ENCODE peak calls at places on chromosomes 2 and 18, in nine cellular contexts. Z, D, F, Y, A, H, Q, V and C are unnamed samples.

GRCh38 chr2:63052411-63053234 is 2.0 kb downstream of the OTX1 start:
- DNase-seq in Z (no peak), D (peak; percentile 9), F (no peak), Y (no peak), A (no peak), H (peak; percentile 43), Q (no peak), V (no peak), C (no peak)

GRCh38 chr2:19098467-19099160 is 259.8 kb downstream of the OSR1 start:
- DNase-seq in Z (no peak), D (no peak), F (no peak), Y (no peak), A (peak; percentile 74), H (no peak), Q (no peak), V (peak; percentile 7), C (no peak)

GRCh38 chr2:39649491-39649890 is 16.2 kb upstream of the TMEM178A start:
- DNase-seq in Z (no peak), D (no peak), F (no peak), Y (no peak), A (no peak), H (no peak), Q (no peak), V (no peak), C (no peak)

GRCh38 chr2:42917374-42918017 is 125.1 kb upstream of the HAAO start:
- DNase-seq in Z (no peak), D (no peak), F (no peak), Y (no peak), A (peak; percentile 66), H (no peak), Q (no peak), V (peak; percentile 46), C (no peak)

GRCh38 chr2:23595601-23596251 is 210.7 kb downstream of the KLHL29 start:
- DNase-seq in Z (no peak), D (peak; percentile 42), F (peak; percentile 52), Y (no peak), A (peak; percentile 95), H (peak; percentile 70), Q (no peak), V (peak; percentile 94), C (peak; percentile 48)

GRCh38 chr2:237178396-237178795 is 92.7 kb downstream of the COPS8 start:
- DNase-seq in Z (no peak), D (no peak), F (no peak), Y (no peak), A (peak; percentile 91), H (no peak), Q (no peak), V (peak; percentile 81), C (no peak)

GRCh38 chr18:2444201-2444875 is 127.0 kb downstream of the METTL4 start:
- DNase-seq in Z (no peak), D (no peak), F (no peak), Y (peak; percentile 3), A (no peak), H (no peak), Q (no peak), V (no peak), C (no peak)

GRCh38 chr18:58300867-58301266 is 256.8 kb downstream of the NEDD4L start:
- DNase-seq in Z (no peak), D (no peak), F (no peak), Y (no peak), A (no peak), H (no peak), Q (no peak), V (no peak), C (no peak)

GRCh38 chr2:239528883-239529282 is 128.1 kb upstream of the HDAC4 start:
- DNase-seq in Z (no peak), D (no peak), F (no peak), Y (no peak), A (no peak), H (no peak), Q (no peak), V (no peak), C (no peak)

GRCh38 chr2:108370080-108370479 is 7.7 kb upstream of the SULT1C4 start:
- DNase-seq in Z (no peak), D (no peak), F (no peak), Y (no peak), A (no peak), H (no peak), Q (no peak), V (no peak), C (no peak)

GRCh38 chr2:169768262-169768995 is 30.2 kb upstream of the SSB start:
- DNase-seq in Z (peak; percentile 21), D (no peak), F (no peak), Y (no peak), A (no peak), H (peak; percentile 54), Q (no peak), V (no peak), C (no peak)

GRCh38 chr18:22340340-22340739 is 77.4 kb downstream of the CTAGE1 start:
- DNase-seq in Z (no peak), D (no peak), F (no peak), Y (no peak), A (no peak), H (no peak), Q (no peak), V (no peak), C (no peak)

GRCh38 chr2:235140801-235141081 is 188.9 kb downstream of the SH3BP4 start:
- DNase-seq in Z (no peak), D (no peak), F (no peak), Y (no peak), A (no peak), H (no peak), Q (no peak), V (no peak), C (no peak)

GRCh38 chr2:137168564-137168963 is 403.2 kb downstream of the THSD7B start:
- DNase-seq in Z (no peak), D (no peak), F (no peak), Y (no peak), A (peak; percentile 49), H (no peak), Q (no peak), V (peak; percentile 41), C (no peak)

GRCh38 chr2:157699806-157700205 is 71.1 kb upstream of the ACVR1C start:
- DNase-seq in Z (no peak), D (no peak), F (no peak), Y (no peak), A (no peak), H (no peak), Q (no peak), V (no peak), C (no peak)

GRCh38 chr18:61950371-61950770 is 57.6 kb upstream of the RNF152 start:
- DNase-seq in Z (no peak), D (no peak), F (no peak), Y (no peak), A (no peak), H (no peak), Q (no peak), V (no peak), C (no peak)

GRCh38 chr2:192827735-192828134 is 633.0 kb upstream of the TMEFF2 start:
- DNase-seq in Z (no peak), D (no peak), F (no peak), Y (no peak), A (no peak), H (no peak), Q (no peak), V (no peak), C (no peak)

GRCh38 chr2:104874230-104874629 is 20.3 kb downstream of the POU3F3 start:
- DNase-seq in Z (no peak), D (no peak), F (no peak), Y (no peak), A (no peak), H (no peak), Q (no peak), V (no peak), C (no peak)

GRCh38 chr18:23967321-23968089 is 47.0 kb upstream of the TTC39C start:
- DNase-seq in Z (peak; percentile 54), D (no peak), F (no peak), Y (peak; percentile 51), A (peak; percentile 57), H (no peak), Q (no peak), V (peak; percentile 40), C (no peak)

GRCh38 chr2:18251486-18251885 is 309.0 kb downstream of the RDH14 start:
- DNase-seq in Z (no peak), D (no peak), F (no peak), Y (no peak), A (peak; percentile 44), H (no peak), Q (peak; percentile 55), V (no peak), C (no peak)

GRCh38 chr2:98460573-98461560 is 16.2 kb downstream of the INPP4A start:
- DNase-seq in Z (peak; percentile 53), D (no peak), F (no peak), Y (no peak), A (no peak), H (no peak), Q (no peak), V (no peak), C (no peak)

GRCh38 chr2:126882736-126883660 is 15.7 kb upstream of the TEX51 start:
- DNase-seq in Z (no peak), D (no peak), F (no peak), Y (no peak), A (no peak), H (no peak), Q (no peak), V (no peak), C (no peak)

GRCh38 chr2:218501665-218502064 is 66.5 kb downstream of the USP37 start:
- DNase-seq in Z (no peak), D (no peak), F (no peak), Y (no peak), A (no peak), H (peak; percentile 21), Q (no peak), V (no peak), C (no peak)

GRCh38 chr2:239693761-239694415 is 293.1 kb upstream of the HDAC4 start:
- DNase-seq in Z (no peak), D (no peak), F (no peak), Y (no peak), A (no peak), H (no peak), Q (no peak), V (no peak), C (no peak)

GRCh38 chr2:15881120-15881433 is 59.3 kb upstream of the MYCN start:
- DNase-seq in Z (no peak), D (no peak), F (no peak), Y (no peak), A (no peak), H (no peak), Q (no peak), V (no peak), C (no peak)